ENCODE peak calls at places on chromosomes 13 and 19, in nine cellular contexts. One of them, this sample, is unnamed.

GRCh38 chr19:11024259-11024658 is 63.4 kb downstream of the SMARCA4 start:
- DNase-seq in RWPE1: no peak
- DNase-seq in body of pancreas: no peak
- DNase-seq in dorsolateral prefrontal cortex: no peak
- DNase-seq in activated CD4-positive, alpha-beta T cell treated with anti-CD3 and anti-CD28 coated beads, Interleukin-2, amount 50 U/mL, for 1 hour: no peak
- DNase-seq in C1 segment of cervical spinal cord: no peak
- DNase-seq in nephron progenitor cell: no peak
- DNase-seq in T-helper 1 cell: no peak
- DNase-seq in NCI-H82: no peak
- DNase-seq in this sample: no peak

GRCh38 chr13:45280751-45281634 is 60.0 kb downstream of the TPT1 start:
- DNase-seq in NCI-H82: peak
- DNase-seq in T-helper 1 cell: peak
- DNase-seq in dorsolateral prefrontal cortex: peak
- DNase-seq in activated CD4-positive, alpha-beta T cell treated with anti-CD3 and anti-CD28 coated beads, Interleukin-2, amount 50 U/mL, for 1 hour: peak
- DNase-seq in nephron progenitor cell: peak
- DNase-seq in body of pancreas: peak
- DNase-seq in RWPE1: peak
- DNase-seq in C1 segment of cervical spinal cord: peak
- DNase-seq in this sample: peak

GRCh38 chr13:20182231-20182846 is 10.4 kb downstream of the GJB2 start:
- DNase-seq in nephron progenitor cell: peak
- DNase-seq in RWPE1: peak
- DNase-seq in body of pancreas: peak
- DNase-seq in NCI-H82: peak
- DNase-seq in dorsolateral prefrontal cortex: no peak
- DNase-seq in T-helper 1 cell: peak
- DNase-seq in activated CD4-positive, alpha-beta T cell treated with anti-CD3 and anti-CD28 coated beads, Interleukin-2, amount 50 U/mL, for 1 hour: peak
- DNase-seq in C1 segment of cervical spinal cord: no peak
- DNase-seq in this sample: peak

GRCh38 chr13:51168623-51169022 is 53.6 kb upstream of the FAM124A start:
- DNase-seq in T-helper 1 cell: no peak
- DNase-seq in nephron progenitor cell: no peak
- DNase-seq in activated CD4-positive, alpha-beta T cell treated with anti-CD3 and anti-CD28 coated beads, Interleukin-2, amount 50 U/mL, for 1 hour: no peak
- DNase-seq in RWPE1: no peak
- DNase-seq in NCI-H82: peak
- DNase-seq in body of pancreas: no peak
- DNase-seq in C1 segment of cervical spinal cord: no peak
- DNase-seq in dorsolateral prefrontal cortex: no peak
- DNase-seq in this sample: no peak

GRCh38 chr19:14517840-14518505 is at the start of gene DNAJB1:
- DNase-seq in body of pancreas: peak
- DNase-seq in nephron progenitor cell: peak
- DNase-seq in NCI-H82: peak
- DNase-seq in T-helper 1 cell: peak
- DNase-seq in activated CD4-positive, alpha-beta T cell treated with anti-CD3 and anti-CD28 coated beads, Interleukin-2, amount 50 U/mL, for 1 hour: peak
- DNase-seq in dorsolateral prefrontal cortex: peak
- DNase-seq in RWPE1: peak
- DNase-seq in C1 segment of cervical spinal cord: peak
- DNase-seq in this sample: peak

GRCh38 chr19:35348909-35349611 is 1.4 kb downstream of the FFAR1 start:
- DNase-seq in C1 segment of cervical spinal cord: no peak
- DNase-seq in dorsolateral prefrontal cortex: peak
- DNase-seq in nephron progenitor cell: no peak
- DNase-seq in NCI-H82: no peak
- DNase-seq in activated CD4-positive, alpha-beta T cell treated with anti-CD3 and anti-CD28 coated beads, Interleukin-2, amount 50 U/mL, for 1 hour: no peak
- DNase-seq in RWPE1: no peak
- DNase-seq in T-helper 1 cell: no peak
- DNase-seq in body of pancreas: no peak
- DNase-seq in this sample: no peak

GRCh38 chr13:110470272-110471009 is 91.1 kb downstream of the RAB20 start:
- DNase-seq in T-helper 1 cell: no peak
- DNase-seq in activated CD4-positive, alpha-beta T cell treated with anti-CD3 and anti-CD28 coated beads, Interleukin-2, amount 50 U/mL, for 1 hour: no peak
- DNase-seq in body of pancreas: peak
- DNase-seq in nephron progenitor cell: no peak
- DNase-seq in RWPE1: no peak
- DNase-seq in NCI-H82: no peak
- DNase-seq in dorsolateral prefrontal cortex: no peak
- DNase-seq in C1 segment of cervical spinal cord: no peak
- DNase-seq in this sample: peak

GRCh38 chr19:13693933-13694332 is 70.4 kb upstream of the MRI1 start:
- DNase-seq in nephron progenitor cell: no peak
- DNase-seq in C1 segment of cervical spinal cord: no peak
- DNase-seq in activated CD4-positive, alpha-beta T cell treated with anti-CD3 and anti-CD28 coated beads, Interleukin-2, amount 50 U/mL, for 1 hour: no peak
- DNase-seq in RWPE1: no peak
- DNase-seq in dorsolateral prefrontal cortex: no peak
- DNase-seq in NCI-H82: no peak
- DNase-seq in body of pancreas: no peak
- DNase-seq in T-helper 1 cell: no peak
- DNase-seq in this sample: no peak

GRCh38 chr13:100899720-100900316 is 225.2 kb upstream of the TMTC4 start:
- DNase-seq in activated CD4-positive, alpha-beta T cell treated with anti-CD3 and anti-CD28 coated beads, Interleukin-2, amount 50 U/mL, for 1 hour: no peak
- DNase-seq in T-helper 1 cell: no peak
- DNase-seq in body of pancreas: no peak
- DNase-seq in C1 segment of cervical spinal cord: no peak
- DNase-seq in RWPE1: no peak
- DNase-seq in nephron progenitor cell: no peak
- DNase-seq in dorsolateral prefrontal cortex: no peak
- DNase-seq in NCI-H82: no peak
- DNase-seq in this sample: no peak

GRCh38 chr19:50537769-50538230 is 24.1 kb upstream of the ASPDH start:
- DNase-seq in NCI-H82: peak
- DNase-seq in dorsolateral prefrontal cortex: peak
- DNase-seq in nephron progenitor cell: peak
- DNase-seq in T-helper 1 cell: peak
- DNase-seq in C1 segment of cervical spinal cord: peak
- DNase-seq in activated CD4-positive, alpha-beta T cell treated with anti-CD3 and anti-CD28 coated beads, Interleukin-2, amount 50 U/mL, for 1 hour: peak
- DNase-seq in RWPE1: peak
- DNase-seq in body of pancreas: peak
- DNase-seq in this sample: peak

GRCh38 chr13:110419391-110419791 is 112.3 kb downstream of the COL4A2 start:
- DNase-seq in C1 segment of cervical spinal cord: no peak
- DNase-seq in T-helper 1 cell: no peak
- DNase-seq in NCI-H82: no peak
- DNase-seq in dorsolateral prefrontal cortex: no peak
- DNase-seq in RWPE1: no peak
- DNase-seq in activated CD4-positive, alpha-beta T cell treated with anti-CD3 and anti-CD28 coated beads, Interleukin-2, amount 50 U/mL, for 1 hour: no peak
- DNase-seq in body of pancreas: no peak
- DNase-seq in nephron progenitor cell: no peak
- DNase-seq in this sample: peak

This sample was measured in lung microvascular endothelial cell.